ENCODE peak calls at places on chromosome 6, in four cellular contexts. G is naive thymus-derived CD8-positive, alpha-beta T cell; C is kidney tubule cell; D is hippocampal formation. K is an unnamed sample.

GRCh38 chr6:34333858-34334257 is 58.6 kb downstream of the NUDT3 start:
- DNase-seq in G (no peak), C (no peak), D (no peak), K (no peak)

GRCh38 chr6:142138876-142139275 is 6.2 kb downstream of the GJE1 start:
- DNase-seq in G (no peak), C (no peak), D (no peak), K (no peak)

GRCh38 chr6:44256291-44257006 is 879 bp downstream of the SLC35B2 start:
- DNase-seq in G (no peak), C (peak), D (no peak), K (peak)

GRCh38 chr6:47334334-47334733 is 24.6 kb upstream of the TNFRSF21 start:
- DNase-seq in G (no peak), C (no peak), D (no peak), K (no peak)

GRCh38 chr6:43495409-43495941 is 14.7 kb downstream of the LRRC73 start:
- DNase-seq in G (no peak), C (no peak), D (no peak), K (no peak)

GRCh38 chr6:70292144-70292543 is 10.7 kb downstream of the COL9A1 start:
- DNase-seq in G (no peak), C (no peak), D (no peak), K (no peak)

GRCh38 chr6:166958926-166959861 is 2.8 kb upstream of the RNASET2 start:
- DNase-seq in G (peak), C (peak), D (no peak), K (no peak)

GRCh38 chr6:97440590-97441176 is 157.7 kb upstream of the MMS22L start:
- DNase-seq in G (no peak), C (peak), D (peak), K (peak)

GRCh38 chr6:128173290-128173689 is 272.4 kb upstream of the THEMIS start:
- DNase-seq in G (no peak), C (no peak), D (no peak), K (no peak)